ENCODE peak calls at places on chromosomes 12 and 14, in nine cellular contexts. One of them, this sample, is unnamed.

GRCh38 chr14:78975734-78976133 is 805.6 kb downstream of the NRXN3 start:
- DNase-seq in NT2/D1: no peak
- DNase-seq in AG04450: no peak
- DNase-seq in right lobe of liver: no peak
- DNase-seq in pancreas: no peak
- DNase-seq in mucosa of descending colon: no peak
- DNase-seq in BJ: no peak
- DNase-seq in adipocyte: no peak
- DNase-seq in H7: no peak
- DNase-seq in this sample: no peak

GRCh38 chr12:66901136-66901932 is 222.5 kb upstream of the GRIP1 start:
- DNase-seq in right lobe of liver: no peak
- DNase-seq in mucosa of descending colon: no peak
- DNase-seq in AG04450: no peak
- DNase-seq in H7: no peak
- DNase-seq in adipocyte: no peak
- DNase-seq in pancreas: no peak
- DNase-seq in NT2/D1: no peak
- DNase-seq in BJ: no peak
- DNase-seq in this sample: no peak

GRCh38 chr14:100988411-100988900 is 84.9 kb upstream of the RTL1 start:
- DNase-seq in right lobe of liver: no peak
- DNase-seq in BJ: no peak
- DNase-seq in mucosa of descending colon: no peak
- DNase-seq in AG04450: no peak
- DNase-seq in NT2/D1: no peak
- DNase-seq in adipocyte: no peak
- DNase-seq in pancreas: no peak
- DNase-seq in H7: no peak
- DNase-seq in this sample: no peak

GRCh38 chr12:103269962-103270361 is 225.8 kb downstream of the C12orf42 start:
- DNase-seq in H7: no peak
- DNase-seq in adipocyte: no peak
- DNase-seq in pancreas: no peak
- DNase-seq in AG04450: no peak
- DNase-seq in mucosa of descending colon: no peak
- DNase-seq in right lobe of liver: no peak
- DNase-seq in BJ: no peak
- DNase-seq in NT2/D1: no peak
- DNase-seq in this sample: no peak

GRCh38 chr12:1373887-1374286 is 220.5 kb downstream of the FBXL14 start:
- DNase-seq in adipocyte: peak; percentile 97
- DNase-seq in mucosa of descending colon: no peak
- DNase-seq in AG04450: peak; percentile 26
- DNase-seq in H7: no peak
- DNase-seq in BJ: peak; percentile 58
- DNase-seq in NT2/D1: no peak
- DNase-seq in pancreas: no peak
- DNase-seq in right lobe of liver: no peak
- DNase-seq in this sample: peak; percentile 62

GRCh38 chr14:69473271-69473670 is 11.3 kb upstream of the PLEKHD1 start:
- DNase-seq in pancreas: no peak
- DNase-seq in NT2/D1: no peak
- DNase-seq in AG04450: no peak
- DNase-seq in mucosa of descending colon: no peak
- DNase-seq in adipocyte: no peak
- DNase-seq in right lobe of liver: no peak
- DNase-seq in H7: no peak
- DNase-seq in BJ: no peak
- DNase-seq in this sample: no peak

GRCh38 chr14:82855912-82856381 is 1322.3 kb upstream of the SEL1L start:
- DNase-seq in AG04450: no peak
- DNase-seq in NT2/D1: no peak
- DNase-seq in adipocyte: peak; percentile 4
- DNase-seq in mucosa of descending colon: no peak
- DNase-seq in pancreas: no peak
- DNase-seq in BJ: no peak
- DNase-seq in right lobe of liver: no peak
- DNase-seq in H7: no peak
- DNase-seq in this sample: no peak

GRCh38 chr12:12560587-12561304 is 1.9 kb downstream of the DUSP16 start:
- DNase-seq in H7: peak; percentile 28
- DNase-seq in NT2/D1: no peak
- DNase-seq in AG04450: no peak
- DNase-seq in adipocyte: peak; percentile 67
- DNase-seq in pancreas: no peak
- DNase-seq in mucosa of descending colon: peak; percentile 46
- DNase-seq in right lobe of liver: peak; percentile 73
- DNase-seq in BJ: no peak
- DNase-seq in this sample: no peak

GRCh38 chr14:99951085-99951484 is 114.1 kb upstream of the EVL start:
- DNase-seq in pancreas: no peak
- DNase-seq in H7: no peak
- DNase-seq in mucosa of descending colon: no peak
- DNase-seq in NT2/D1: no peak
- DNase-seq in right lobe of liver: no peak
- DNase-seq in adipocyte: no peak
- DNase-seq in AG04450: no peak
- DNase-seq in BJ: no peak
- DNase-seq in this sample: no peak

GRCh38 chr12:52878507-52879393 is 26.1 kb downstream of the KRT8 start:
- DNase-seq in adipocyte: no peak
- DNase-seq in NT2/D1: no peak
- DNase-seq in pancreas: peak; percentile 55
- DNase-seq in BJ: no peak
- DNase-seq in AG04450: no peak
- DNase-seq in mucosa of descending colon: no peak
- DNase-seq in H7: no peak
- DNase-seq in right lobe of liver: no peak
- DNase-seq in this sample: no peak

GRCh38 chr12:23950775-23951391 is 1.4 kb upstream of the SOX5 start:
- DNase-seq in AG04450: no peak
- DNase-seq in right lobe of liver: peak; percentile 51
- DNase-seq in pancreas: no peak
- DNase-seq in NT2/D1: peak; percentile 27
- DNase-seq in mucosa of descending colon: no peak
- DNase-seq in H7: no peak
- DNase-seq in adipocyte: no peak
- DNase-seq in BJ: no peak
- DNase-seq in this sample: no peak

GRCh38 chr14:63896278-63896720 is 43.5 kb downstream of the SYNE2 start:
- DNase-seq in adipocyte: peak; percentile 97
- DNase-seq in AG04450: no peak
- DNase-seq in right lobe of liver: peak; percentile 71
- DNase-seq in BJ: peak; percentile 47
- DNase-seq in NT2/D1: no peak
- DNase-seq in pancreas: no peak
- DNase-seq in H7: no peak
- DNase-seq in mucosa of descending colon: no peak
- DNase-seq in this sample: peak; percentile 88

GRCh38 chr14:73457935-73458218 is 469 bp downstream of the NUMB start:
- DNase-seq in adipocyte: no peak
- DNase-seq in BJ: no peak
- DNase-seq in H7: peak; percentile 68
- DNase-seq in AG04450: no peak
- DNase-seq in NT2/D1: no peak
- DNase-seq in right lobe of liver: peak; percentile 67
- DNase-seq in pancreas: peak; percentile 74
- DNase-seq in mucosa of descending colon: peak; percentile 73
- DNase-seq in this sample: no peak

GRCh38 chr12:107169200-107169599 is 75.9 kb upstream of the CRY1 start:
- DNase-seq in mucosa of descending colon: no peak
- DNase-seq in H7: no peak
- DNase-seq in AG04450: no peak
- DNase-seq in BJ: no peak
- DNase-seq in right lobe of liver: no peak
- DNase-seq in pancreas: no peak
- DNase-seq in NT2/D1: no peak
- DNase-seq in adipocyte: no peak
- DNase-seq in this sample: no peak

GRCh38 chr12:47282206-47282605 is 202.4 kb upstream of the AMIGO2 start:
- DNase-seq in adipocyte: no peak
- DNase-seq in pancreas: no peak
- DNase-seq in BJ: no peak
- DNase-seq in mucosa of descending colon: no peak
- DNase-seq in NT2/D1: no peak
- DNase-seq in AG04450: no peak
- DNase-seq in right lobe of liver: no peak
- DNase-seq in H7: no peak
- DNase-seq in this sample: peak; percentile 87

GRCh38 chr14:47240755-47241437 is 434.5 kb downstream of the MDGA2 start:
- DNase-seq in NT2/D1: no peak
- DNase-seq in mucosa of descending colon: no peak
- DNase-seq in AG04450: no peak
- DNase-seq in pancreas: no peak
- DNase-seq in right lobe of liver: no peak
- DNase-seq in BJ: no peak
- DNase-seq in H7: no peak
- DNase-seq in adipocyte: no peak
- DNase-seq in this sample: no peak

GRCh38 chr12:131555197-131555820 is 155.6 kb upstream of the SFSWAP start:
- DNase-seq in NT2/D1: no peak
- DNase-seq in H7: no peak
- DNase-seq in adipocyte: no peak
- DNase-seq in AG04450: no peak
- DNase-seq in pancreas: no peak
- DNase-seq in mucosa of descending colon: no peak
- DNase-seq in BJ: no peak
- DNase-seq in right lobe of liver: no peak
- DNase-seq in this sample: no peak

DNA sequence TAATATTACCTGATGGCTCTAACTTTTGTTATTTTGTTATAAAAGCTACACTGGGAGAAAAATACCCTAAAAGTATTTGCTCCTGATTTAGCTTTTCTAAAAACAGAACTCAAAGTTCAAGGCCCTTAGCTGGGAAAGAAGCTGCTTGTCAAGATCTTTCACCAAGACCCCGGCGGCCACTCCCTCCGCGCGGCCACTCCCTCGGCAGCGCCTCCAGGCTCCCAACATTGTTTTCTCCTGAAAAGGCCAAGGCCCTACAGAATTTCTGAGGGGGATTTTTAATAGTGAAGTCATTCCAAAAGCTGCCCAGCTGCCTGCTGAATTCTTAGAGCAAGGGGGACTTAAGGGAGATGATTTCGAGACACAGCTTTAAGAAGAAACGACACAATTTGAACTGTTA is 96.4 kb downstream of the NTN4 start:
- DNase-seq in right lobe of liver: no peak
- DNase-seq in mucosa of descending colon: peak; percentile 74
- DNase-seq in pancreas: no peak
- DNase-seq in adipocyte: no peak
- DNase-seq in NT2/D1: no peak
- DNase-seq in AG04450: no peak
- DNase-seq in H7: peak; percentile 22
- DNase-seq in BJ: no peak
- DNase-seq in this sample: no peak
- H3K4me3 ChIP-seq in right lobe of liver: no peak overlapping the region
- H3K4me3 ChIP-seq in mucosa of descending colon: no peak overlapping the region
- H3K4me3 ChIP-seq in pancreas: no peak overlapping the region
- H3K4me3 ChIP-seq in adipocyte: no peak overlapping the region
- H3K4me3 ChIP-seq in NT2/D1: no peak overlapping the region
- H3K4me3 ChIP-seq in AG04450: no peak overlapping the region
- H3K4me3 ChIP-seq in H7: no peak overlapping the region
- H3K4me3 ChIP-seq in BJ: no peak overlapping the region
- H3K4me3 ChIP-seq in this sample: no peak overlapping the region

GRCh38 chr12:50720501-50720900 is 43.4 kb upstream of the ATF1 start:
- DNase-seq in pancreas: no peak
- DNase-seq in adipocyte: no peak
- DNase-seq in H7: no peak
- DNase-seq in AG04450: no peak
- DNase-seq in NT2/D1: no peak
- DNase-seq in BJ: no peak
- DNase-seq in mucosa of descending colon: no peak
- DNase-seq in right lobe of liver: no peak
- DNase-seq in this sample: no peak
- H3K4me3 ChIP-seq in pancreas: no peak overlapping the region
- H3K4me3 ChIP-seq in adipocyte: no peak overlapping the region
- H3K4me3 ChIP-seq in H7: no peak overlapping the region
- H3K4me3 ChIP-seq in AG04450: no peak overlapping the region
- H3K4me3 ChIP-seq in NT2/D1: no peak overlapping the region
- H3K4me3 ChIP-seq in BJ: no peak overlapping the region
- H3K4me3 ChIP-seq in mucosa of descending colon: no peak overlapping the region
- H3K4me3 ChIP-seq in right lobe of liver: no peak overlapping the region
- H3K4me3 ChIP-seq in this sample: no peak overlapping the region

DNA sequence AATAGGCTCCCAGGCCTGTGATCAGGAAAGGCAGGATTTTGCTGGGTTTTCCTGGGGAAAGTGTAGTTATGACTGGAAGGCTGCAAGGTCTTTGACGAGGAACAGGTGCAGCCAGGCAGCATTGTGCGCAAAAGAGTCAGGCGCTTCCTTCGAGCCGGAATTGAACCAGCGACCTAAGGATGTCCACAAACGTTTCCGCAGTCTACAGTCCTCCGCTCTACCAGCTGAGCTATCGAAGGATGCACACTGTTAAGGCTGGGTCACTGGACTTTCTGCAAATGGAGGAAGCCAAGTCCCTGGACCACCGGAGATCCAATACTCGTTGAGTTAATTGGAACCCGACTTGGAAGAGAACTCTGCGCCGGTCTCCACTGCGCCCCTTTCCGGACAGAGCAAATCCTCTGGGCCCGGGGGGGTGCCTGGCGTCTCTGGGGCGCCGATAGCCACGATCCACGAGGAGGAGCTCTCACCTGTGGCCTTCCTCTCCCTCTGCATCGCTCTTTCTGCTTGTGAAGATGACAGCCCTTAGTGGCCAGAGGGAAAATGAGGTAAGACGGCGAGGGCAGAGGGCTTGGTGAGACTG is 18.4 kb upstream of the OR6S1 start:
- DNase-seq in AG04450: no peak
- DNase-seq in BJ: no peak
- DNase-seq in adipocyte: no peak
- DNase-seq in H7: no peak
- DNase-seq in pancreas: no peak
- DNase-seq in right lobe of liver: no peak
- DNase-seq in NT2/D1: no peak
- DNase-seq in mucosa of descending colon: no peak
- DNase-seq in this sample: no peak
- H3K4me3 ChIP-seq in AG04450: no peak overlapping the region
- H3K4me3 ChIP-seq in BJ: no peak overlapping the region
- H3K4me3 ChIP-seq in adipocyte: no peak overlapping the region
- H3K4me3 ChIP-seq in H7: peak overlapping the region; percentile 14
- H3K4me3 ChIP-seq in pancreas: no peak overlapping the region
- H3K4me3 ChIP-seq in right lobe of liver: no peak overlapping the region
- H3K4me3 ChIP-seq in NT2/D1: no peak overlapping the region
- H3K4me3 ChIP-seq in mucosa of descending colon: no peak overlapping the region
- H3K4me3 ChIP-seq in this sample: no peak overlapping the region

DNA sequence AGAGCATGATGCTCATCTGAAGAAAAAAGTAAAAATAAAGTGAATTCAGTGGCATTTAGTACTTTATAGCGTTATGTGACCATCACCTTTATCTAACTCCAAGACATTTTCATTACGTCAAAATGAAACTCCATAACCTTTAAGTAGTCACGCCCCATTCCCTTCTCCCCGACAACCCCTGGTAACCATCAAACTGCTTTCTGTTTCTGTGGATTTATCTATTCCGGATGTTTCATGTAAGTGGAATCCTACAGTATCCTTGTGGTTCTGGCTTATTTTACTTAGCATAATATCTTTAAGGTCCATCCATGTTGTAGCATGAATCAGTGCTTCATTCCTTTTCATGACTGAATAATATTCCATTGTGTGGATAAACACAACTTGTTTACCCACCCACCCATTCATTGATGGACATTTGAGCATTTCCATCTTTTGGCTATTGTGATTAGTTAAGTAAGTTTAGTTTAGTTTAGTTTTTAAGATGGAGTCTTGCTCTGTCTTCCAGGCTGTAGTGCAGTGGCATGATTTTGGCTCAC is 18.5 kb upstream of the MAP1LC3B2 start:
- DNase-seq in mucosa of descending colon: no peak
- DNase-seq in AG04450: no peak
- DNase-seq in pancreas: no peak
- DNase-seq in H7: no peak
- DNase-seq in adipocyte: no peak
- DNase-seq in BJ: no peak
- DNase-seq in right lobe of liver: no peak
- DNase-seq in NT2/D1: no peak
- DNase-seq in this sample: no peak
- H3K4me3 ChIP-seq in mucosa of descending colon: no peak overlapping the region
- H3K4me3 ChIP-seq in AG04450: no peak overlapping the region
- H3K4me3 ChIP-seq in pancreas: no peak overlapping the region
- H3K4me3 ChIP-seq in H7: no peak overlapping the region
- H3K4me3 ChIP-seq in adipocyte: no peak overlapping the region
- H3K4me3 ChIP-seq in BJ: no peak overlapping the region
- H3K4me3 ChIP-seq in right lobe of liver: no peak overlapping the region
- H3K4me3 ChIP-seq in NT2/D1: no peak overlapping the region
- H3K4me3 ChIP-seq in this sample: no peak overlapping the region